ENCODE peak calls at places on chromosomes 5 and 9, in ten cellular contexts. S is AG04450; R is PC-3; D is CD4-positive, alpha-beta T cell; Q is fibroblast of mammary gland; W is brain microvascular endothelial cell; T is cardiac fibroblast; P is mesothelial cell of epicardium; I is CD8-positive, alpha-beta T cell; Z is B cell. A is an unnamed sample.

GRCh38 chr5:177984565-177985166 is 11.4 kb downstream of the PROP1 start:
- DNase-seq in S (no peak), I (no peak), Q (no peak), T (no peak), R (no peak), D (no peak), W (no peak), P (no peak), Z (no peak), A (no peak)

GRCh38 chr5:60339691-60340191 is 360.2 kb downstream of the DEPDC1B start:
- DNase-seq in Q (peak; percentile 71), Z (no peak), W (no peak), T (peak; percentile 13), I (no peak), D (no peak), P (no peak), S (no peak), R (no peak), A (no peak)

GRCh38 chr5:150122158-150122510 is 33.5 kb downstream of the PDGFRB start:
- DNase-seq in Z (no peak), W (no peak), I (no peak), S (no peak), Q (no peak), P (no peak), R (peak; percentile 31), D (no peak), T (no peak), A (peak; percentile 84)

GRCh38 chr9:78234810-78235209 is 1.1 kb upstream of the CEP78 start:
- DNase-seq in Z (no peak), S (no peak), W (peak; percentile 46), D (no peak), P (no peak), I (no peak), T (peak; percentile 49), Q (peak; percentile 16), R (no peak), A (no peak)

GRCh38 chr5:158943057-158943456 is 156.7 kb downstream of the EBF1 start:
- DNase-seq in W (peak; percentile 93), Z (no peak), D (no peak), Q (peak; percentile 99), P (no peak), R (peak; percentile 91), T (peak; percentile 77), I (no peak), S (peak; percentile 36), A (peak; percentile 23)

GRCh38 chr9:91253488-91253887 is 108.2 kb downstream of the AUH start:
- DNase-seq in Q (peak; percentile 19), R (no peak), Z (no peak), S (no peak), W (peak; percentile 28), I (peak; percentile 7), P (no peak), D (no peak), T (no peak), A (peak; percentile 17)

GRCh38 chr5:126007841-126008240 is 415.4 kb upstream of the GRAMD2B start:
- DNase-seq in I (no peak), P (no peak), R (no peak), T (peak; percentile 18), Q (peak; percentile 40), D (no peak), S (peak; percentile 38), Z (no peak), W (peak; percentile 28), A (no peak)

GRCh38 chr5:147989977-147990376 is 73.8 kb upstream of the SPINK5 start:
- DNase-seq in I (no peak), D (no peak), Z (no peak), P (no peak), T (no peak), Q (no peak), W (no peak), R (peak; percentile 36), S (no peak), A (no peak)

GRCh38 chr9:91144782-91145181 is 216.9 kb downstream of the AUH start:
- DNase-seq in T (no peak), Z (no peak), D (no peak), Q (peak; percentile 92), R (no peak), W (no peak), S (no peak), I (no peak), P (no peak), A (no peak)

GRCh38 chr5:175895701-175896102 is 24.3 kb downstream of the CPLX2 start:
- DNase-seq in S (no peak), W (no peak), T (no peak), Q (no peak), D (peak; percentile 35), I (peak; percentile 33), Z (peak; percentile 80), P (no peak), R (no peak), A (no peak)

GRCh38 chr5:7763621-7764072 is 87.3 kb downstream of the CFAP90 start:
- DNase-seq in I (no peak), W (no peak), S (no peak), D (no peak), Z (no peak), T (no peak), R (no peak), Q (peak; percentile 2), P (no peak), A (no peak)

GRCh38 chr9:14179449-14179848 is 134.5 kb downstream of the NFIB start:
- DNase-seq in D (no peak), Q (no peak), S (no peak), W (no peak), P (no peak), R (peak; percentile 84), I (no peak), T (no peak), Z (no peak), A (no peak)

GRCh38 chr9:98637381-98637780 is 71.4 kb downstream of the GABBR2 start:
- DNase-seq in Q (peak; percentile 54), Z (no peak), P (no peak), D (no peak), I (no peak), S (no peak), W (no peak), R (no peak), T (no peak), A (no peak)

GRCh38 chr9:119153402-119153801 is 215.8 kb downstream of the BRINP1 start:
- DNase-seq in I (no peak), D (no peak), W (no peak), P (no peak), Z (no peak), R (no peak), T (no peak), S (no peak), Q (no peak), A (no peak)

GRCh38 chr5:159874308-159874707 is 42.0 kb upstream of the ADRA1B start:
- DNase-seq in S (no peak), P (no peak), Q (peak; percentile 88), Z (no peak), R (peak; percentile 59), T (no peak), D (no peak), I (no peak), W (no peak), A (no peak)

GRCh38 chr9:137417161-137418021 is 5.6 kb downstream of the EXD3 start:
- DNase-seq in S (no peak), T (no peak), Z (peak; percentile 53), P (no peak), Q (no peak), D (no peak), I (no peak), W (no peak), R (no peak), A (peak; percentile 74)

GRCh38 chr9:102237094-102237493 is 498.6 kb upstream of the GRIN3A start:
- DNase-seq in D (no peak), R (no peak), S (no peak), Z (no peak), Q (no peak), T (no peak), P (no peak), W (no peak), I (no peak), A (no peak)

DNA sequence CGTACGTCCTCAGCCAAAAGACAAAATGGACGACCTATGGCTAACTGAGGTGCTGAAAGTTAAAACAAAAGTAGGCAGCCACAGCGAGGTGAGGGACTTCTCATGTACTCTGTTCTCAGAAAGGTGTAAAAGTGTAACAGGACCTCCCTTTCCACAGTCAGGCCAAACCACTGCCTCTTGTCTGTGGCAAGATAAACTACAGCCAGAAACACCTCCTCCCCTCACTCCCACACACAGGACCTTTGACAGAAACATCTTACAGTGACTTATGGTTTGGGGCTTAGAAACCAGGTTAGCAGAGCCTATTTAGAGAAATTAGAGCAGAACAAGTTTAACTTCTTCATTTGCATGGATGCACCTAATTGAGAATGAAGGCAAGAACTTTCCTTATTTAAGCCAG is 499.1 kb upstream of the GRIN3A start:
- DNase-seq in T (no peak), W (no peak), S (no peak), Z (no peak), P (no peak), D (no peak), I (no peak), Q (no peak), R (no peak), A (no peak)
- TF ChIP-seq CTCF in T (no peak), W (no peak), S (no peak), Z (no peak), P (no peak), D (no peak), I (no peak), Q (no peak), R (no peak), A (no peak)

DNA sequence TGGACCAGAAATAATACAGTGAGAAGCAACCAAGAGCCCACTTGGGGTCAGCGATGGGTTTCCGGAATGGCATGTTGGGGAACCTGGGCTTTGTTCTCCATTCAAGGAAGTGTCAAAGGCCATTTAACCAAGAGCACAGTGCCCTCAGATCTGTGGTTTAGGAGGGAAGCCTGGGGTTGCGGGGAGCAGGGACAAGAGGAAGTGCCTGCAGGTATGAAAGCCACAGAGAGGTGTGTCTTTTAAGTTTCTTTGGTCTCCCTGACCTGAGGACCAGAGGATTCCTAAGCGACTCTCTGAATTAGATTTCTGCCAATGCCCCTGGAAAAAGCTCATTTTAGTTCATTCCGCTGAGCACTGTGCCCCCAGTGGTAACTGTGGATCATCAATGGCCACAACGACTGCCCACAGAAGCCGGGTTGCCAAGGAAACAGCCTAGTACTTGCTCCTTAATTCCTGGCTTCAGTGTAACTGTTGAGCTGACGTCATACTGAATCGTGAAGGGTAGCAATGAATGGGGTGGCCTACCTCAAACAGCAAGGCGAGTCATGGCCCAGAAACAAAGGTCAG is 107.3 kb upstream of the SPIN1 start:
- DNase-seq in T (peak; percentile 10), R (no peak), W (peak; percentile 7), P (no peak), Z (no peak), S (no peak), Q (peak; percentile 49), I (no peak), D (no peak), A (no peak)
- TF ChIP-seq CTCF in T (no peak), R (no peak), W (no peak), P (no peak), Z (no peak), S (no peak), Q (no peak), I (no peak), D (no peak), A (no peak)

GRCh38 chr5:80408475-80408875 is 611 bp downstream of the ZFYVE16 start:
- DNase-seq in R (peak; percentile 52), S (no peak), T (peak; percentile 50), I (peak; percentile 16), Z (no peak), Q (peak; percentile 29), P (no peak), W (peak; percentile 30), D (peak; percentile 44), A (no peak)
- TF ChIP-seq CTCF in R (no peak), S (no peak), T (peak; percentile 40), I (no peak), Z (no peak), Q (no peak), P (no peak), W (peak; percentile 49), D (no peak), A (peak; percentile 19)

GRCh38 chr5:107184066-107184465 is 486.7 kb downstream of the EFNA5 start:
- DNase-seq in R (peak; percentile 1), D (no peak), I (no peak), P (no peak), S (no peak), T (no peak), Q (no peak), W (no peak), Z (no peak), A (no peak)
- TF ChIP-seq CTCF in R (no peak), D (no peak), I (no peak), P (no peak), S (no peak), T (no peak), Q (no peak), W (no peak), Z (no peak), A (no peak)